ENCODE peak calls at places on chromosomes 2 and 18, in six cellular contexts. F, G, M, C, O and U are unnamed samples.

GRCh38 chr2:56682397-56682760 is 498.6 kb downstream of the CCDC85A start:
- DNase-seq in M (no peak), O (no peak), C (no peak), F (no peak), G (no peak), U (no peak)

GRCh38 chr2:225842939-225843338 is 443.4 kb downstream of the NYAP2 start:
- DNase-seq in G (no peak), O (no peak), C (no peak), F (peak), M (no peak), U (no peak)

GRCh38 chr2:132038179-132038882 is 123.4 kb downstream of the ANKRD30BL start:
- DNase-seq in C (no peak), M (no peak), O (no peak), F (no peak), G (peak), U (no peak)

GRCh38 chr2:72137498-72138010 is 10.1 kb downstream of the CYP26B1 start:
- DNase-seq in F (peak), C (peak), O (peak), M (peak), G (peak), U (peak)

GRCh38 chr2:75595541-75596395 is 35.0 kb upstream of the EVA1A start:
- DNase-seq in M (no peak), C (no peak), G (no peak), F (peak), O (no peak), U (peak)

GRCh38 chr2:239765076-239765845 is 259.9 kb downstream of the NDUFA10 start:
- DNase-seq in M (no peak), F (no peak), G (no peak), C (no peak), O (no peak), U (no peak)

GRCh38 chr2:60351802-60352201 is 201.7 kb downstream of the BCL11A start:
- DNase-seq in F (no peak), G (no peak), O (no peak), C (no peak), M (no peak), U (no peak)

GRCh38 chr2:223901854-223902253 is 43.3 kb downstream of the WDFY1 start:
- DNase-seq in O (no peak), F (no peak), C (no peak), G (no peak), M (no peak), U (peak)

GRCh38 chr2:108409768-108410167 is 32.0 kb downstream of the SULT1C4 start:
- DNase-seq in G (no peak), O (no peak), M (no peak), F (peak), C (no peak), U (no peak)

GRCh38 chr18:52326001-52326400 is 14.0 kb upstream of the DCC start:
- DNase-seq in G (no peak), F (no peak), O (no peak), M (no peak), C (no peak), U (no peak)

GRCh38 chr2:61969376-61969775 is 63.9 kb downstream of the COMMD1 start:
- DNase-seq in O (no peak), M (no peak), C (no peak), F (no peak), G (no peak), U (no peak)

GRCh38 chr18:50849448-50849847 is 29.5 kb upstream of the ME2 start:
- DNase-seq in G (no peak), M (no peak), O (no peak), F (no peak), C (no peak), U (no peak)

GRCh38 chr2:85723707-85724360 is 29.7 kb downstream of the GNLY start:
- DNase-seq in O (no peak), M (no peak), C (no peak), F (peak), G (no peak), U (no peak)

GRCh38 chr2:190947139-190947538 is 66.5 kb downstream of the GLS start:
- DNase-seq in G (no peak), C (no peak), M (no peak), O (no peak), F (peak), U (peak)